ENCODE peak calls at places on chromosome 10, in ten cellular contexts. W is OCI-LY7, Z is A549, B is upper lobe of right lung, M is cardiac muscle cell, C is psoas muscle, Y is body of pancreas, V is PC-3, K is mucosa of descending colon, U is tibial nerve. I is an unnamed sample.

GRCh38 chr10:45555789-45556188 is 116.8 kb downstream of the ZFAND4 start:
- DNase-seq in Z (no peak), U (no peak), V (no peak), B (no peak), C (no peak), W (no peak), M (no peak), K (no peak), Y (no peak), I (no peak)

GRCh38 chr10:100882681-100883321 is 30.0 kb upstream of the SLF2 start:
- DNase-seq in Y (no peak), Z (no peak), K (no peak), M (no peak), W (no peak), U (no peak), B (peak; percentile 41), V (no peak), C (no peak), I (no peak)

GRCh38 chr10:118116555-118117311 is 70.0 kb upstream of the RAB11FIP2 start:
- DNase-seq in W (no peak), V (peak; percentile 4), B (no peak), Y (no peak), Z (no peak), C (no peak), U (no peak), K (no peak), M (peak; percentile 49), I (no peak)

GRCh38 chr10:114042895-114043531 is 653 bp upstream of the ADRB1 start:
- DNase-seq in U (no peak), M (peak; percentile 58), B (peak; percentile 82), W (peak; percentile 72), Y (peak; percentile 38), C (peak; percentile 63), V (no peak), K (peak; percentile 58), Z (peak; percentile 63), I (no peak)

GRCh38 chr10:63421591-63421990 is 44.2 kb downstream of the JMJD1C start:
- DNase-seq in K (no peak), B (no peak), W (peak; percentile 66), C (no peak), V (no peak), Z (no peak), M (no peak), Y (no peak), U (no peak), I (no peak)

GRCh38 chr10:58299580-58299979 is 30.6 kb downstream of the CISD1 start:
- DNase-seq in K (peak; percentile 33), Z (peak; percentile 68), W (peak; percentile 70), V (peak; percentile 88), U (no peak), M (peak; percentile 72), B (no peak), C (no peak), Y (peak; percentile 58), I (peak; percentile 4)

GRCh38 chr10:99224766-99225165 is 10.9 kb downstream of the HPSE2 start:
- DNase-seq in V (peak; percentile 28), K (no peak), Y (no peak), B (no peak), Z (no peak), U (no peak), M (no peak), W (no peak), C (no peak), I (no peak)

GRCh38 chr10:16750461-16750860 is 66.8 kb downstream of the RSU1 start:
- DNase-seq in B (no peak), Y (no peak), U (no peak), W (no peak), V (no peak), M (no peak), Z (no peak), C (no peak), K (no peak), I (no peak)

GRCh38 chr10:6148251-6148691 is 54.5 kb upstream of the PFKFB3 start:
- DNase-seq in W (peak; percentile 21), M (no peak), K (no peak), U (no peak), C (no peak), Z (no peak), Y (no peak), V (no peak), B (no peak), I (peak; percentile 65)

GRCh38 chr10:94293344-94293743 is 69.4 kb downstream of the NOC3L start:
- DNase-seq in W (no peak), Z (no peak), B (no peak), U (peak; percentile 26), C (no peak), V (no peak), M (no peak), K (no peak), Y (no peak), I (no peak)

GRCh38 chr10:10786334-10787090 is 231.2 kb upstream of the CELF2 start:
- DNase-seq in M (no peak), V (peak; percentile 25), C (no peak), B (no peak), Z (no peak), U (no peak), K (no peak), W (no peak), Y (no peak), I (no peak)

GRCh38 chr10:110642204-110642979 is 1.7 kb upstream of the RBM20 start:
- DNase-seq in B (no peak), Y (no peak), Z (no peak), K (no peak), U (no peak), V (no peak), W (no peak), C (no peak), M (no peak), I (no peak)

GRCh38 chr10:102545997-102546396 is 42.2 kb downstream of the SUFU start:
- DNase-seq in V (no peak), W (no peak), U (no peak), Y (no peak), Z (no peak), K (no peak), C (no peak), B (peak; percentile 45), M (no peak), I (no peak)

DNA sequence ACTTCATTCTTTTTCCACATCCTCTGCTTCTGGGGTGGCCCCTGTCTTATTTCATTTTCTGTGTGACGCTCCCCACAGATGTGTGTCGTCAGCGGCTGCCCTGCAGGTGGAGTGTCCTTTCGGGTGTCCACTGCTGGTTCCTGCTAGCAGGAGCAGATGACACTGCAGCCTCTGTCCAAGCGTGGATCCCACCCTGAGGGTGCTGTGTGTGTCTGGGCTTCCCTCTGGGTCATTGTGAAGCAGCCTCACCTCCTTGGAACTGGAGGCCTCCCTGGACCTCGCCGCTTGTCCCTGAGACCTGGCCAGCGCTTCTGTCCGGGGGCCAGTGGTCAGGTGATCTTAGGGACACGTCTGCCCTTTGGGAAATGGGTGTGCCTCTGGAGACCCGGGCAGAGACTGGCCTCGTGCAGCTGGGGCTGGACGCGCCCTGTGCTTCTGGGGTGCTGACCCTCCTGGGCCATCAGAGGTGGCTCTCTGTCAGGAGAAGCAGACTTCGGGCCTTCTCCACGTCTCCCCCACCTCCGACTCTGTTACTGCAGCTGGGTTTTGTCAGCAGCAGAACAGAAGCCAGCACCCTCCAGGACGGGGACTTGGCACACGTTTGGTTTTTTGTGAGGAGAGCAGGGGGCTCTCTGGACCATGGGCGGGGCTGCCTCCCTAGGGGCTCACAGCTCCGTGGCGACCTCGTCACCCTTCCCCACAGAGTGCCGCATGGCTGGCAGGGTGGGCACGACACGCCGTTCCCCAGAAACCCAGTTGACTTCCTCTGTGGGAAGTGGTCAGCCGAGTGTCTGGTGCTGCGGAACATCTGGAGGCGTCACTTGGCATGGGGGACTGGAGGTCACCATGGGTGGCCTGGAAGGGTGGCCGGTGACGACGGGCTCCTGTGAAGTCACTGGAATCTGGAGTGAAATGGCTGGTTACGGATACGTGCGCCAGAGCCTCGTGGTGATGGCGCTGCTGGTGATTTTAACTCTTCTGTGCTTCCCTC is 48.4 kb downstream of the INPP5A start:
- DNase-seq in W (no peak), Y (no peak), Z (no peak), C (no peak), B (peak; percentile 79), V (no peak), M (no peak), U (no peak), K (no peak), I (no peak)
- H3K4me1 ChIP-seq in W (no peaks in the 10 kb centered on the region), Y (peaks cover 19% of the 10 kb centered on the region), Z (peaks cover 9% of the 10 kb centered on the region), C (peaks cover 48% of the 10 kb centered on the region), B (peaks cover 63% of the 10 kb centered on the region), V (peaks cover 13% of the 10 kb centered on the region), M (peaks cover 13% of the 10 kb centered on the region), U (peaks cover 47% of the 10 kb centered on the region), K (peaks cover 20% of the 10 kb centered on the region), I (peaks cover 61% of the 10 kb centered on the region)

DNA sequence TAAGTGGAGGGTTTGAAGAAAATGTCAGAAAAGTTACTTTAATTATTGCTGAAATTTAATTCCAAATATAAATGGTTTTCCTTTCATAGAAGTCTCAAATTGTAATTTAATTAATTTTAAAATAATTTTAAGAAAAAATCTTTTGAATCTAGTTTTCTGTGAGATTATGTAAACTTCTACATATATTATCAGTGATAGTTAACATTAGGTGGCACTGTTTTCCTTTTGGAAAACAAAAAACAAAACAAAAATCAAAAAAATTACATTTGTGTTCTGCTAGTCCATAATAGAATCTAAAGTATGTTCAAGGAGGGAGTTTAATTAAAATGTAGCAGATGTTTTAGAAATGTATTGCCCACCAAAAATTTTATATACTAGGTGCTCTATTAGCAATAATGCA is 1456.7 kb downstream of the REEP3 start:
- DNase-seq in K (no peak), Y (no peak), M (no peak), U (no peak), Z (no peak), V (peak; percentile 58), C (no peak), W (no peak), B (no peak), I (no peak)
- TF ChIP-seq CTCF in K (no peak), Y (peak; percentile 30), M (no peak), U (no peak), Z (no peak), V (peak; percentile 60), C (peak; percentile 6), W (peak; percentile 31), B (peak; percentile 10), I (no peak)

GRCh38 chr10:79104264-79104954 is 35.6 kb downstream of the ZMIZ1 start:
- DNase-seq in K (peak; percentile 41), B (no peak), Z (no peak), Y (peak; percentile 60), U (peak; percentile 57), W (no peak), V (peak; percentile 50), M (no peak), C (peak; percentile 78), I (no peak)
- H3K4me1 ChIP-seq in K (peaks cover 44% of the 10 kb centered on the region), B (peaks cover 73% of the 10 kb centered on the region), Z (peaks cover 100% of the 10 kb centered on the region), Y (peaks cover 88% of the 10 kb centered on the region), U (peaks cover 100% of the 10 kb centered on the region), W (peaks cover 71% of the 10 kb centered on the region), V (no peaks in the 10 kb centered on the region), M (peaks cover 54% of the 10 kb centered on the region), C (peaks cover 81% of the 10 kb centered on the region), I (peaks cover 81% of the 10 kb centered on the region)

DNA sequence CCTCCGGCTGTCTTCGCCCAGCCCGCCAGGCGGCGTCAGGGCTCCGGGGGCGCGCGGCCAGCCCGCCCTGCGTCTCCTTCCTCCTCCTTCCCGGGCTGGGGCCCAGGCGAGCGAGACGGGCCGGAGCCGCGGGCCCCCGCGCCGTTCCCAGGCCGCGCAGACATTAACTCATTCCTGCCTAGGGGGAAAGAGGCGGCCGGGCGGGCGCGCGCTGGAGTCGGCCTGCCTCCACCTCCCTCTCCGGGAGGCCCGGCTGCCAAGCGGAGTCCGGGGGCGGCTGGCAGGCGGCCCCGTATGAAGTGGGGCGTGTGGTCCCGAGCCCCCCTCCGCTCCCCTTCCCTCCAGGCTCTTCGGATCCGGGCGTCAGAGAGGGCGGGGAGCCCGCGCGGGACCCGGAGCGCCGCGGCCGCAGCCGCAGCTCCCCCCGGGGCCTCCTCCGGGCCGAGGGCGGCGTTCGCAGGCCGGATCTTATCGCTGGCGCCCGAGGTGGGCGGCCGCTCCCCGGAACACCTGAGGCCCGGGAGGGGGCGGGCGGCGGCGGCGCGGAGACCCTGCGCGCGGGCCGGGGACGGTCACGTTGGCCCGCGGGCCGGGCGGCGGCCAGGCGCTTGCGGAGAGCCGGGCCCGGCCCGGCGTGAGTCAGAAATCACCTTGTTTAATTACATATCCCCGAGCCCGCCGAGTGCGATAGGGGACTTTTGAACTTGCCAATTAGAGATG is 43.1 kb downstream of the LDB3 start:
- DNase-seq in C (peak; percentile 95), M (peak; percentile 93), K (peak; percentile 96), W (peak; percentile 89), B (peak; percentile 95), Y (peak; percentile 88), V (peak; percentile 83), Z (peak; percentile 90), U (peak; percentile 70), I (peak; percentile 76)
- TF ChIP-seq CTCF in C (peak; percentile 82), M (peak; percentile 78), K (no peak), W (peak; percentile 80), B (peak; percentile 84), Y (no peak), V (peak; percentile 60), Z (peak; percentile 84), U (peak; percentile 90), I (peak; percentile 93)

I was measured in gastrocnemius medialis.